ENCODE peak calls at places on chromosomes 12 and 14, in seven cellular contexts. N, L, O, P, Z, J and W are unnamed samples.

GRCh38 chr14:61562321-61563161 is 132.8 kb upstream of the HIF1A start:
- DNase-seq in N (no peak), L (no peak), O (no peak), P (peak; percentile 78), Z (no peak), J (no peak), W (no peak)

GRCh38 chr14:96090441-96091148 is 51.4 kb downstream of the C14orf132 start:
- DNase-seq in N (peak; percentile 81), L (peak; percentile 69), O (peak; percentile 42), P (no peak), Z (no peak), J (no peak), W (no peak)

GRCh38 chr12:57590892-57591566 is at the start of gene PIP4K2C:
- DNase-seq in N (peak; percentile 81), L (peak; percentile 74), O (peak; percentile 65), P (peak; percentile 86), Z (peak; percentile 93), J (peak; percentile 94), W (peak; percentile 99)

GRCh38 chr12:17304503-17305347 is 698.8 kb upstream of the LMO3 start:
- DNase-seq in N (no peak), L (no peak), O (no peak), P (no peak), Z (no peak), J (no peak), W (no peak)

GRCh38 chr12:16553457-16553856 is 52.5 kb downstream of the LMO3 start:
- DNase-seq in N (no peak), L (no peak), O (no peak), P (no peak), Z (no peak), J (no peak), W (no peak)

GRCh38 chr12:43028826-43029225 is 439.3 kb upstream of the PRICKLE1 start:
- DNase-seq in N (no peak), L (no peak), O (no peak), P (no peak), Z (no peak), J (no peak), W (no peak)

GRCh38 chr14:78319411-78319810 is 149.2 kb downstream of the NRXN3 start:
- DNase-seq in N (no peak), L (no peak), O (no peak), P (no peak), Z (no peak), J (no peak), W (no peak)

GRCh38 chr12:45130881-45131281 is 80.0 kb upstream of the DBX2 start:
- DNase-seq in N (no peak), L (peak; percentile 30), O (peak; percentile 45), P (peak; percentile 68), Z (peak; percentile 76), J (peak; percentile 83), W (peak; percentile 92)

GRCh38 chr14:74856366-74856765 is 19.6 kb downstream of the PROX2 start:
- DNase-seq in N (no peak), L (no peak), O (no peak), P (no peak), Z (no peak), J (no peak), W (no peak)

GRCh38 chr12:10405294-10405693 is 4.3 kb downstream of the KLRC4 start:
- DNase-seq in N (no peak), L (no peak), O (no peak), P (no peak), Z (no peak), J (no peak), W (no peak)

GRCh38 chr14:50222061-50222613 is 9.2 kb downstream of the SOS2 start:
- DNase-seq in N (no peak), L (no peak), O (no peak), P (no peak), Z (no peak), J (no peak), W (no peak)

GRCh38 chr12:116434155-116435065 is 124.8 kb upstream of the MAP1LC3B2 start:
- DNase-seq in N (peak; percentile 79), L (peak; percentile 81), O (peak; percentile 85), P (peak; percentile 94), Z (peak; percentile 77), J (peak; percentile 80), W (peak; percentile 95)

GRCh38 chr14:100504372-100505078 is 82.7 kb downstream of the BEGAIN start:
- DNase-seq in N (no peak), L (no peak), O (no peak), P (no peak), Z (no peak), J (peak; percentile 35), W (no peak)

GRCh38 chr12:68240975-68241374 is 12.4 kb downstream of the IL22 start:
- DNase-seq in N (no peak), L (no peak), O (no peak), P (no peak), Z (no peak), J (no peak), W (no peak)
- H3K27ac ChIP-seq in N (peak overlapping the region; percentile 52), L (no peak overlapping the region), O (peak overlapping the region; percentile 65), P (peak overlapping the region; percentile 73), Z (no peak overlapping the region), J (no peak overlapping the region), W (no peak overlapping the region)

DNA sequence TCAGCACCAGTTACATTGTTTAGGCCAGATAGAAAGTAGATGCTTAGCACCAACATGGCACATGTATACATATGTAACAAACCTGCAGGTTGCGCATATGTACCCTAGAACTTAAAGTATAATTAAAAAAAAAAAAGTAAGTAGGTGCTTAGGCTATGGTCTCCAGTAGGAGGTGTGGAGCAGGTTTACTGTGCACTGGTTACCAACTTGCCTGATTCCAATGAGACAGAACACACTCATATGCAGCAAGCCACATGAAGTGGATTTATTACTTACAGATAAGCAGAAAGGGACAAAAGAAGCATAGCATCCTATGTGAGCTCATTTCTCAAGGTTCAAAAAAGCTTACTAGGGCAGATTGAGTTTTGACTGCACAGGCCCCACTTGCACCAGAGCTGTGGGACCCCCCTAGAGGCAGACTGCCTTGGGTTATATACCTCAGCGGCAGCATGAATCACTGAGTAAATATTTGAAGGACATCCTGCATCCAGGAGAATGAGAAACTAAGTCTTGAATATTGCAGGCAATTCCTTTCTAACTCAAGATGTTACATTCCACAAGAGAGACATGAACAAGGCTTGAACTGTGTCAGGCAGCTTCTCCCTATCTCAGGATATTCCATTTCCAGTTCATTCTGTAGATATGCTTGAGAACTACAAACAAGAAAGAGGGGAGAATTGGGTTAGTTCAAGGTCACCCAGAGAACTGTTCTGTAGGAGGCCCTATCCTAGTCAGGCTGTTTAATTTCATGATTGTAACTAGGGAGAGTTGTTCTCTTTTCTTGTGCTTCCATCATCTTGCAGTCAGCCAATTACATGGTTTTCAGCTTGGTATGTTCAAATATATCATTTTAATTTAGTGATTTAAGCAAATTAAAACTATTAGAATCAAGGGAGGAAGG is 30.1 kb downstream of the LRFN5 start:
- DNase-seq in N (no peak), L (no peak), O (no peak), P (no peak), Z (no peak), J (peak; percentile 11), W (peak; percentile 45)
- TF ChIP-seq CTCF in N (no peak), L (no peak), O (no peak), P (no peak), Z (no peak), J (no peak), W (peak; percentile 38)

GRCh38 chr14:102913341-102914211 is 8.9 kb upstream of the AMN start:
- DNase-seq in N (no peak), L (no peak), O (no peak), P (no peak), Z (no peak), J (no peak), W (no peak)
- H3K27ac ChIP-seq in N (no peak overlapping the region), L (no peak overlapping the region), O (no peak overlapping the region), P (no peak overlapping the region), Z (no peak overlapping the region), J (peak overlapping the region; percentile 39), W (no peak overlapping the region)

GRCh38 chr12:52819731-52820510 is 6.0 kb upstream of the KRT4 start:
- DNase-seq in N (no peak), L (no peak), O (no peak), P (no peak), Z (peak; percentile 74), J (no peak), W (no peak)

GRCh38 chr12:52817699-52818238 is 3.9 kb upstream of the KRT4 start:
- DNase-seq in N (no peak), L (no peak), O (no peak), P (no peak), Z (no peak), J (no peak), W (no peak)

GRCh38 chr12:52819021-52819420 is 5.1 kb upstream of the KRT4 start:
- DNase-seq in N (no peak), L (no peak), O (no peak), P (no peak), Z (no peak), J (no peak), W (no peak)

GRCh38 chr12:52817003-52817698 is 3.2 kb upstream of the KRT4 start:
- DNase-seq in N (no peak), L (no peak), O (no peak), P (no peak), Z (no peak), J (no peak), W (no peak)

GRCh38 chr12:52818376-52818775 is 4.5 kb upstream of the KRT4 start:
- DNase-seq in N (no peak), L (no peak), O (no peak), P (no peak), Z (peak; percentile 87), J (no peak), W (no peak)
- TF ChIP-seq CTCF in N (no peak), L (no peak), O (no peak), P (no peak), Z (no peak), J (no peak), W (no peak)

DNA sequence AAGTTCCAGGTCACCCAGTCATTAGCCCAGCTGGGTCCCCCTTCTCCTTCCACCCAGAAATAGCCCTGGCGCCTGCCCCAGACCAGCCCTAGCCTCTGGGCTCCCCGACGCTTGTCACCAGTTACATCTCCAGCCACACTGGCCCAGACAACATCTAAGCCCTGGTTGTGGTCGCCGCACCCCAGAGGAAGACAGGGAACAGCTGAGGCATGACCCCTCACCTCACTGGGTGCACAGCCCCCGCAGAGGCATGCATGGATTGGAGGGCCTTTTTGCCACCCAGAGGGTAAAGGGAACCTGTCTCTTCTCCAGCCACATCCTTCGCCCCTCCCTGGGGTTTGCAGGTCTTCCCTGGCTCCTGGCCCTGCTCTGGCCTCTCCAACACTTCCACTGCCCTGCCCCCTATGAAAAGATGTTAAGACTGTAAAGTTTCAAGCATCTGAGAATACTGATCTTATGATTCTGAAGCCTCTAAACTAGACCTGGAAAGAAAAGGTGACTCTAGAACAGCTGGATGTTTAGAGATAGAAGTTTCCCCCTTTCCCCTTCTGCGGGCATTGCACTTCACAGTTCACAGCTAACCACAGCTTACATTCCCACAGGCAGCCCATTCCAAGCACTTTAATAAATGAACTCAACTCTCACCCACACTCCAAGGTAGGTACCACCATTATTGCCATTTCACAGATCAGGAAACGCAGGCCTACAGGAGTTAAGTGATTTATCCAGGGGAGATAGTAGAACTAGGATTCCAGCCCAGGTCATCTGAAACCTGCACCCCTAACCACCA is 14.7 kb downstream of the TMEM119 start:
- DNase-seq in N (no peak), L (no peak), O (no peak), P (no peak), Z (no peak), J (no peak), W (no peak)
- H3K27ac ChIP-seq in N (no peak overlapping the region), L (no peak overlapping the region), O (peak overlapping the region; percentile 65), P (no peak overlapping the region), Z (no peak overlapping the region), J (no peak overlapping the region), W (no peak overlapping the region)

GRCh38 chr14:29521526-29522137 is 406.0 kb downstream of the PRKD1 start:
- DNase-seq in N (no peak), L (no peak), O (no peak), P (no peak), Z (peak; percentile 62), J (peak; percentile 76), W (peak; percentile 82)
- TF ChIP-seq CTCF in N (no peak), L (no peak), O (no peak), P (peak; percentile 39), Z (peak; percentile 76), J (peak; percentile 86), W (peak; percentile 90)